ENCODE peak calls at places on chromosomes 1 and 21, in five cellular contexts. H is stomach, N is A549, L is tibial nerve, Z is SK-N-SH. I is an unnamed sample.

GRCh38 chr1:223730471-223730870 is 18.1 kb downstream of the CAPN2 start:
- DNase-seq in L (no peak), N (no peak), Z (no peak), H (no peak), I (no peak)

GRCh38 chr1:112263464-112263863 is 132.6 kb upstream of the CTTNBP2NL start:
- DNase-seq in N (peak; percentile 17), Z (no peak), H (no peak), L (no peak), I (no peak)

GRCh38 chr1:116259665-116260064 is 113.4 kb upstream of the ATP1A1 start:
- DNase-seq in L (no peak), Z (no peak), N (no peak), H (no peak), I (no peak)

GRCh38 chr1:154730251-154730650 is 122.3 kb upstream of the ADAR start:
- DNase-seq in L (no peak), H (no peak), N (peak; percentile 75), Z (no peak), I (no peak)

GRCh38 chr1:101237229-101237837 is 514 bp downstream of the S1PR1 start:
- DNase-seq in N (no peak), H (no peak), L (no peak), Z (peak; percentile 39), I (no peak)

GRCh38 chr1:203185061-203185461 is 1.4 kb downstream of the CHI3L1 start:
- DNase-seq in Z (no peak), L (no peak), N (no peak), H (no peak), I (peak; percentile 44)

GRCh38 chr1:81915937-81916336 is 115.2 kb downstream of the ADGRL2 start:
- DNase-seq in Z (no peak), L (no peak), H (no peak), N (no peak), I (no peak)

GRCh38 chr1:59272507-59272906 is 24.4 kb upstream of the FGGY start:
- DNase-seq in H (no peak), L (no peak), N (no peak), Z (no peak), I (no peak)

GRCh38 chr1:153777648-153778047 is 2.4 kb downstream of the SLC27A3 start:
- DNase-seq in Z (no peak), H (peak; percentile 78), N (no peak), L (no peak), I (no peak)

GRCh38 chr1:11481019-11481418 is 2.1 kb downstream of the DISP3 start:
- DNase-seq in H (no peak), L (no peak), Z (no peak), N (no peak), I (no peak)

GRCh38 chr21:36188937-36189336 is 32.3 kb downstream of the DOP1B start:
- DNase-seq in H (no peak), N (no peak), L (no peak), Z (no peak), I (no peak)

GRCh38 chr1:230858918-230859819 is 9.2 kb downstream of the C1orf198 start:
- DNase-seq in L (peak; percentile 35), H (no peak), Z (no peak), N (no peak), I (no peak)

GRCh38 chr1:2979191-2980072 is 41.8 kb upstream of the ACTRT2 start:
- DNase-seq in H (peak; percentile 20), L (no peak), Z (peak; percentile 11), N (no peak), I (peak; percentile 75)

GRCh38 chr1:85607126-85607912 is 26.8 kb downstream of the CCN1 start:
- DNase-seq in L (no peak), Z (no peak), H (no peak), N (peak; percentile 92), I (no peak)

GRCh38 chr1:202860744-202861419 is 28.1 kb downstream of the RABIF start:
- DNase-seq in L (no peak), Z (peak; percentile 83), N (peak; percentile 57), H (peak; percentile 77), I (no peak)

GRCh38 chr1:153536618-153537375 is 1.0 kb upstream of the S100A6 start:
- DNase-seq in H (peak; percentile 44), N (peak; percentile 64), Z (no peak), L (no peak), I (peak; percentile 76)

GRCh38 chr1:161390559-161390858 is 22.8 kb upstream of the CFAP126 start:
- DNase-seq in Z (no peak), H (no peak), L (no peak), N (no peak), I (no peak)

GRCh38 chr1:240869071-240869470 is 257.1 kb upstream of the GREM2 start:
- DNase-seq in Z (no peak), N (no peak), L (no peak), H (no peak), I (no peak)

GRCh38 chr1:173280899-173281660 is 73.9 kb upstream of the TNFSF4 start:
- DNase-seq in H (no peak), Z (no peak), N (no peak), L (no peak), I (no peak)

GRCh38 chr1:110750446-110751029 is 75.8 kb upstream of the KCNA3 start:
- DNase-seq in N (no peak), L (no peak), Z (no peak), H (no peak), I (no peak)

GRCh38 chr1:100249155-100249536 is 488 bp downstream of the DBT start:
- DNase-seq in H (no peak), N (no peak), L (no peak), Z (peak; percentile 12), I (no peak)

GRCh38 chr21:43842742-43843141 is 22.3 kb upstream of the AGPAT3 start:
- DNase-seq in N (no peak), Z (no peak), L (no peak), H (no peak), I (no peak)

DNA sequence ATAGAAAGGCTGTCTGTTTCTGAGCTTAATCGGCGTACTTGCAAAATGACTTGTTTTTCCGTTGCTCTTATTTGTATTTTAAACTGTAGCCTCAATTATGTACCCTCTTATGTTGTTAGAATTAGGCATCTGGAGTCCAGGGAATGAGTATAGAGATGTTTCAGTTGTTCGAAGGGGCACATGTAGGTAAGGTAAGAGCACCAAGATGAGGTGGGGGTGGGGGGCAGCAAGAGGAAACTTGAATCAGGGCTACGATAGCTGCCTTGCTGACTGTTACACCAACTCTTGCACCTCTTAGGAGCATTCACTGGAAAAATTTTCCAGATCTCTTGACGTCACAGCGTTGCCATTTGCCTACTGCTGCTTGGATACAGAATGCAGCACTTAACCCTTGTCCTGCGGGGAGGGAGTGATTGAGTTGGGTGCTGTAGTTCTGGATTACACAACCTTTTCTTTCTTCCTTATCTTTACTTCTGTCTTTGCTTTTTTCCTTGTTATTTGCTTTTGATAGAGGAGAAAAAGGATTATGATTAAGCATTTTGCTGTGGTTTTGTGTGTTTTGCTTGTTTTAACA is 3.2 kb downstream of the ATP1B1 start:
- DNase-seq in Z (peak; percentile 70), H (peak; percentile 87), N (peak; percentile 96), L (no peak), I (no peak)
- TF ChIP-seq EP300 in Z (peak; percentile 5), H (no peak), N (peak; percentile 67), L (no peak), I (no peak)

GRCh38 chr1:236535190-236535589 is 11.4 kb downstream of the LGALS8 start:
- DNase-seq in L (no peak), N (no peak), H (no peak), Z (no peak), I (no peak)

GRCh38 chr1:236534164-236534651 is 10.4 kb downstream of the LGALS8 start:
- DNase-seq in L (no peak), N (no peak), Z (no peak), H (no peak), I (no peak)

GRCh38 chr1:236530286-236530685 is 6.5 kb downstream of the LGALS8 start:
- DNase-seq in H (no peak), N (no peak), Z (no peak), L (no peak), I (no peak)

GRCh38 chr1:236530959-236531358 is 7.2 kb downstream of the LGALS8 start:
- DNase-seq in H (no peak), L (no peak), Z (no peak), N (no peak), I (no peak)

DNA sequence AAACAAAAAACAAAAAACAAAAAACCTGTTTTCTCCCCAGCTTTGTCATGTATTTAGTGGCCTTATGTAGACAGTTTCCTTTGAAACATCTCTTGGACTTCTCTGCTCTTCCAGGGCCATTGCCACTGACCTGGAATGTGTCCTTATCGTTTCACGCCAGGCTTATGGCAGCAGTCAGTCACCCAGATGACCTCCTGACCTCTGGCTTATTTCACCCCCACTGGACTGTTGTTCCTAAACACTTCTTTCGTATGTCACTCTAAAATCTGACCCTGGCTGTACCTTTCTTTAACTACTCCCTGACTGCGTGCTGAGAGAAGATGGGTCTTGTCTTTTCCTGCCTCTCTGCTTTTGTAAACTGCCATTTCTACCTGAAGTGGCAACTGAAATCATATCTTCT is 9.1 kb downstream of the LGALS8 start:
- DNase-seq in L (no peak), H (no peak), Z (no peak), N (no peak), I (no peak)
- TF ChIP-seq EP300 in L (no peak), H (no peak), Z (no peak), N (no peak), I (no peak)

GRCh38 chr1:28900562-28900961 is 13.8 kb upstream of the EPB41 start:
- DNase-seq in H (no peak), Z (no peak), L (no peak), N (no peak), I (no peak)

GRCh38 chr1:28897789-28898188 is 16.6 kb upstream of the EPB41 start:
- DNase-seq in Z (no peak), L (no peak), H (no peak), N (no peak), I (no peak)

GRCh38 chr1:28898267-28898955 is 16.0 kb upstream of the EPB41 start:
- DNase-seq in H (no peak), Z (peak; percentile 45), L (no peak), N (no peak), I (no peak)

GRCh38 chr1:28905921-28906666 is 8.3 kb upstream of the EPB41 start:
- DNase-seq in L (no peak), Z (no peak), H (no peak), N (no peak), I (no peak)

DNA sequence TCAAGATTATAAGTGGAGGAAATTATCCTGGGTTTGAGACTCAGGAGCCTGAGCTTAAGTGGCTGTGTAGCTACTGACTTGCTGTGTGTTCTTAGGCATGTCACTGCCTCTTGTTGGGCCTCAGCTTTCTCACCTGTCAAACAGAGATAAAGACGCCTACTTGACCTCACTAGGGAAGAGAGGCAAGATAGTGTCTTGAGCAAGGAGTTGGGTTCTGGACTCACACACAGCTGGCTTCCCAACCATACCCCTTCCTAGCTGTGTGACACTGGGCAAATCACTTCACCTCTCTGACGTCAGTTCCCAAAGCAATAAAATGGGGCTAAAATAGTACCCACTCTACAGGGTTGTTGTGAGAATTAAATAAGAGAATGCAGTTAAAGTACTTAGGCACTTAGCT is 11.6 kb upstream of the EPB41 start:
- DNase-seq in L (no peak), N (no peak), H (no peak), Z (no peak), I (no peak)
- TF ChIP-seq EP300 in L (no peak), N (no peak), H (no peak), Z (no peak), I (no peak)

GRCh38 chr1:16266411-16267118 is 29.6 kb upstream of the CPLANE2 start:
- DNase-seq in H (no peak), N (no peak), Z (peak; percentile 59), L (no peak), I (no peak)
- TF ChIP-seq EP300 in H (no peak), N (no peak), Z (peak; percentile 66), L (no peak), I (no peak)